ENCODE peak calls at places on chromosomes 5 and 9, in seven cellular contexts. T, P, A, F, B, R and U are unnamed samples. For H4K20me1, the result is how much of the 10 kb centered on the place peaks cover.

GRCh38 chr5:111735829-111736228 is 21.2 kb downstream of the NREP start:
- DNase-seq in F (no peak), A (no peak), T (peak), B (peak), R (peak), P (peak), U (no peak)

GRCh38 chr9:22446950-22447606 is 454 bp downstream of the DMRTA1 start:
- DNase-seq in B (peak), R (peak), P (peak), T (peak), F (no peak), A (peak), U (peak)

GRCh38 chr9:134593756-134594375 is 47.7 kb upstream of the COL5A1 start:
- DNase-seq in P (no peak), A (no peak), F (no peak), R (no peak), T (no peak), B (no peak), U (no peak)

GRCh38 chr5:127187711-127188110 is 102.9 kb upstream of the MEGF10 start:
- DNase-seq in T (no peak), F (no peak), B (no peak), A (no peak), P (no peak), R (no peak), U (no peak)

GRCh38 chr9:114580609-114581193 is 6.9 kb upstream of the ATP6V1G1 start:
- DNase-seq in B (peak), P (no peak), A (no peak), R (peak), T (no peak), F (no peak), U (no peak)

GRCh38 chr9:91033802-91034201 is 232.2 kb downstream of the SYK start:
- DNase-seq in F (peak), A (peak), R (peak), B (peak), T (peak), P (no peak), U (peak)

GRCh38 chr9:120659617-120660169 is 54.6 kb downstream of the MEGF9 start:
- DNase-seq in R (no peak), A (no peak), T (no peak), B (no peak), P (no peak), F (no peak), U (no peak)

GRCh38 chr5:139668924-139669680 is 21.0 kb downstream of the CXXC5 start:
- DNase-seq in R (no peak), T (no peak), B (no peak), A (peak), P (no peak), F (no peak), U (no peak)

GRCh38 chr5:149895416-149896345 is 48.9 kb downstream of the PDE6A start:
- DNase-seq in R (no peak), P (no peak), F (no peak), T (peak), A (no peak), B (peak), U (no peak)

GRCh38 chr5:158139161-158139560 is 280.2 kb upstream of the CLINT1 start:
- DNase-seq in A (no peak), P (no peak), R (no peak), B (peak), T (peak), F (no peak), U (no peak)

GRCh38 chr9:26746357-26747072 is 146.1 kb downstream of the CAAP1 start:
- DNase-seq in A (peak), R (peak), B (peak), F (peak), T (peak), P (peak), U (no peak)

GRCh38 chr5:132234684-132235062 is 7.0 kb upstream of the P4HA2 start:
- DNase-seq in T (no peak), F (no peak), P (no peak), A (no peak), R (no peak), B (no peak), U (no peak)

GRCh38 chr9:85522459-85523092 is 219.2 kb downstream of the AGTPBP1 start:
- DNase-seq in A (no peak), F (no peak), B (no peak), R (peak), T (peak), P (peak), U (peak)

GRCh38 chr9:73143606-73144328 is 7.9 kb upstream of the ANXA1 start:
- DNase-seq in T (peak), R (no peak), B (peak), A (no peak), F (peak), P (peak), U (no peak)

GRCh38 chr5:40594811-40595210 is 84.9 kb upstream of the PTGER4 start:
- DNase-seq in A (no peak), T (no peak), F (no peak), R (no peak), P (no peak), B (peak), U (no peak)

GRCh38 chr5:10266839-10267238 is 16.8 kb downstream of the CCT5 start:
- DNase-seq in F (no peak), A (no peak), T (no peak), P (peak), B (peak), R (no peak), U (no peak)

GRCh38 chr5:149202910-149203451 is 61.7 kb downstream of the ABLIM3 start:
- DNase-seq in R (no peak), T (no peak), B (no peak), P (no peak), F (no peak), A (no peak), U (no peak)

GRCh38 chr5:7849531-7850240 is 1.2 kb downstream of the CFAP90 start:
- DNase-seq in F (no peak), P (peak), A (no peak), T (peak), R (peak), B (no peak), U (peak)

GRCh38 chr5:140548791-140549190 is 1.3 kb downstream of the EIF4EBP3 start:
- DNase-seq in A (no peak), F (no peak), R (peak), T (no peak), B (no peak), P (no peak), U (no peak)

GRCh38 chr5:14809369-14810144 is 62.0 kb downstream of the ANKH start:
- DNase-seq in F (peak), R (no peak), B (peak), P (no peak), A (peak), T (peak), U (no peak)

GRCh38 chr5:32187675-32188074 is 13.6 kb upstream of the GOLPH3 start:
- DNase-seq in P (no peak), T (no peak), F (no peak), A (no peak), R (no peak), B (no peak), U (no peak)

GRCh38 chr9:126397056-126397455 is 70.4 kb downstream of the MVB12B start:
- DNase-seq in B (no peak), P (no peak), T (no peak), F (no peak), A (peak), R (no peak), U (no peak)

GRCh38 chr5:65120371-65120967 is 351.7 kb downstream of the CWC27 start:
- DNase-seq in R (no peak), F (no peak), P (no peak), B (no peak), A (no peak), T (no peak), U (no peak)

GRCh38 chr9:83451308-83451707 is 86.9 kb downstream of the FRMD3 start:
- DNase-seq in R (no peak), T (peak), B (peak), F (no peak), A (no peak), P (no peak), U (no peak)

GRCh38 chr5:141402553-141403328 is at the start of gene PCDHGA9:
- DNase-seq in R (peak), P (no peak), F (peak), T (peak), A (peak), B (no peak), U (no peak)

GRCh38 chr5:112878760-112879159 is 17.7 kb downstream of the SRP19 start:
- DNase-seq in B (peak), F (peak), A (peak), P (peak), R (peak), T (no peak), U (no peak)

GRCh38 chr9:84404095-84404686 is 63.6 kb upstream of the SLC28A3 start:
- DNase-seq in B (peak), A (no peak), F (peak), P (peak), T (peak), R (peak), U (peak)

GRCh38 chr5:79858097-79858723 is 132.9 kb downstream of the MTX3 start:
- DNase-seq in B (peak), R (peak), A (peak), T (peak), P (peak), F (peak), U (peak)

GRCh38 chr5:137621861-137622823 is 113.7 kb downstream of the KLHL3 start:
- DNase-seq in F (no peak), A (no peak), T (peak), P (no peak), B (peak), R (no peak), U (no peak)

GRCh38 chr5:77210091-77211012 is at the start of gene PDE8B:
- DNase-seq in B (no peak), R (peak), T (peak), P (peak), A (no peak), F (no peak), U (peak)

GRCh38 chr9:126114850-126115460 is 211.7 kb upstream of the MVB12B start:
- DNase-seq in F (no peak), A (no peak), P (no peak), R (no peak), B (no peak), T (no peak), U (no peak)

GRCh38 chr5:107301959-107302840 is 368.5 kb downstream of the EFNA5 start:
- DNase-seq in B (no peak), F (no peak), R (no peak), P (no peak), T (no peak), A (no peak), U (no peak)

GRCh38 chr5:37840036-37840909 is at the start of gene GDNF:
- DNase-seq in P (peak), R (peak), F (no peak), B (peak), T (peak), A (peak), U (peak)

DNA sequence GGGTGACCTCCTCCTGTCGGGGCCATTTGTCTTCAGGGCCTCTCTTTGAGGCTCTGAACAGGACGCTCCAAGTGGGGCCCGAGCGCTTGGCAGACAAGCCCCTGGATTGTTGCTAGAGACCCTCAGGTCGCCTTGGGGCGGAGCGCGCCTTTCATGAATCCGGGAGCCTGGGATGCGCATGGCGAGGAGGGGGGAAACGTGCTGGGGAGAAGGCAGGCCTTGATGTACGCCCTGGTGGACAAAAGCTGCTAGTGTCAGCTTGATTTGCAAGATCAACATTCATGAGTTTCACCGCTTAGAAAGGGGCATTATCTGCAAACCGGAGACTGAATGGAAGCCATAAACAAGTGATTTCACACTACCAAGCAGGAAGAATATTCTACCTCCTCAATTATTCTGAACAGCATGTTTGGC is 226.3 kb downstream of the SMARCA2 start:
- DNase-seq in T (peak), B (no peak), P (peak), A (peak), F (no peak), R (peak), U (peak)
- TF ChIP-seq EZH2 in T (no peak), B (no peak), P (no peak), A (no peak), F (no peak), R (no peak), U (peak)

GRCh38 chr9:16134351-16134750 is 581.5 kb downstream of the CCDC171 start:
- DNase-seq in B (peak), T (peak), F (no peak), A (no peak), P (no peak), R (no peak), U (no peak)

GRCh38 chr9:16133032-16133431 is 580.2 kb downstream of the CCDC171 start:
- DNase-seq in B (peak), A (no peak), F (no peak), T (no peak), P (no peak), R (no peak), U (no peak)

GRCh38 chr9:16135916-16136315 is 583.1 kb downstream of the CCDC171 start:
- DNase-seq in P (no peak), R (no peak), B (no peak), A (no peak), F (no peak), T (no peak), U (no peak)

GRCh38 chr9:16132513-16132912 is 579.7 kb downstream of the CCDC171 start:
- DNase-seq in T (peak), R (no peak), A (no peak), P (no peak), B (no peak), F (no peak), U (no peak)

DNA sequence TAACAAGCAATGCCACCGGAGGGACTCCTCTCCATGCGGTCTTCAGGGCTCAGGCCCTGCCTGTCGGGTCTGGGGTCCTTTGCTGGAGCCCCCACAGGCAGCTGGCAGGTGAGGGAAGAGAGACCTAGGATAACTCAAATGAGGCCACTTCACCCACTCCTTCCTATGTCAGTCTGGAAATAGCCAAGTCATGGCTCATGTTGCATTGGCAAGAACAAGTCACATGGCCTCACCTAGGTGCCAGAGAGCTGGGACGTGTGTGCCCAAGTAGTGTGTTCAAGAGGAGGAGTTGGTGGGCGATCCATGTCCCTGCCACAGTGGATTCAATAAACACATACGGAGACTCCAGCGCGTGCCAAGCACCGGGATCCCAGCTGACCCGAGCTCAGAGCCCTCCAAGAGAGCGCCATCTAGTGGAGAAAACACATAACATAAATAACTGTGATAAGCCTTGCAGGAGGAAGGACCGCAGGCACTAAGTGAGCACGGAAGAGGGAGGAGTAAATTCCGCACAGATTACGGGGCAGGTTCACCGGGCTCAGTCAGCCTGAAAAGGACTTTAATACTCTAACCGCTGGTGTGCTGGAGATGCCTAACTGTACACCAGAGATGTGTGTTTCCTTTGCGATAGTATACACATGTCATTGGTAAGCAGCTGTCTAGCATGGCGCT is 580.8 kb downstream of the CCDC171 start:
- DNase-seq in B (peak), A (peak), R (peak), T (peak), P (peak), F (peak), U (peak)
- TF ChIP-seq EZH2phosphoT487 in B (no peak), A (no peak), R (no peak), T (no peak), P (no peak), F (no peak), U (no peak)

DNA sequence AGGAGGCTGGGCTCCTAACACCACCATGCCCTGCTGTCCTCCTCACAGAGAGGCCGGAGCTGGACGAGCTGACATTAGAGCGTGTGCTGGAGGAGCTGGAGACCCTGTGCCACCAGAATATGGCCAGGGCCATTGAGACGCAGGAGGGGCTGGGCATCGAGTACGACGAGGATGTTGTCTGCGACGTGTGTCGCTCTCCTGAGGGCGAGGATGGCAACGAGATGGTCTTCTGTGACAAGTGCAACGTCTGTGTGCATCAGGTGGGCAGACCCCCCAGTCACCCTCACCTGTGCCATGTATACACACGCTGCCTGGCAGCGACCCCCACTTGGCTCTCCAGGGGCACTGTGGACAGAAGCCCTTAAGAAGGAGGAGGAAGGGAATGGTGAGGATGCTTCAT is 35.2 kb downstream of the JADE2 start:
- DNase-seq in F (no peak), B (no peak), P (no peak), A (no peak), T (no peak), R (no peak), U (no peak)
- H4K20me1 ChIP-seq in F (under half), B (under half), P (under half), A (under half), T (under half), R (under half), U (under half)

DNA sequence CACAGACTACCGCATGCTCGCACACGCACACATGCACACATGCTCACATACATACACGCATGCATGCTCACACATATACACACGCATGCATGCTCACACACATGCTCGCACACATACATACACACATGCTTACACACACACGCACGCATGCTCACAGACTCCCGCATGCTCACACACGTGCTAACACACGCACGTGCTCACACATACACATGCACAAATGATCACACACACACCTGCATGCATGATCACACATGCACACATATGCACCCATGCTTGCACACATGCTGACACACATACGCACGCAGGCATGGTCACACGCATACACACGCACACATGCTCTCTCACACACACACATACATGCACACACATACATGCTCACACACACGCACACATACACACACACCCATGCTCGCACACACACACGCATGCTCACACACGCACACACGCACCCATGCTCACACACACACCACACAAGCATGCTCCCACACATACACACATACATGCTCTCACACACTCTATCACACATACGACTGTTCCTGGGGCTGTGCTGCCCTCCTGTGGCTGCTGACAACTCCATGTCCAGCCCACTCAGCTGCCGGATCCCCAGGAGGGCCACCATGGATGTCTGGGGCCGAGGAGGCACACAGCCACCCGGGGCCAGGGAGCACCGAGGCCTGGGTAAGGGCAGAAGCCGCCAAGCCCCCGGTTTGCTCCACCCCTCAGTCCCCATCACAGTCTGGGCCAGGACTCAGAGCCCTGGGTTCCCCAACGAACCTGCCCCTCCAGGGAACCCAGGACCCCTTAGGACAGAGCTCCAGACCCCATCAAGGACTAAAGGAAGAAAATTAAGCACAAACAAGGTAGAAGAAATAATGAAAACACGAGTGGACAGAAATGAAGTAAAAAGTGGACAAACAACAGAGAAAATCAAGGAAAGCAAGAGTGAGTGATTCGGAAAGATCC is 31.4 kb upstream of the EGFL7 start:
- DNase-seq in P (peak), R (peak), B (peak), T (peak), F (peak), A (peak), U (peak)
- TF ChIP-seq EZH2 in P (no peak), R (no peak), B (no peak), T (no peak), F (no peak), A (no peak), U (no peak)

GRCh38 chr9:2849943-2850342 is 6.0 kb upstream of the PUM3 start:
- DNase-seq in A (no peak), P (no peak), F (no peak), R (no peak), B (no peak), T (no peak), U (no peak)
- TF ChIP-seq EZH2phosphoT487 in A (no peak), P (no peak), F (no peak), R (no peak), B (no peak), T (no peak), U (no peak)